ENCODE peak calls at places on chromosomes 7 and 10, in six cellular contexts. One of them, this sample, is unnamed. For H3K4me1 and H3K27me3, the result is how much of the 10 kb centered on the place peaks cover.

GRCh38 chr10:36118289-36118688 is 476.2 kb upstream of the FZD8 start:
- DNase-seq in DND-41: no peak
- DNase-seq in vagina: no peak
- DNase-seq in tibial artery: no peak
- DNase-seq in aorta: no peak
- DNase-seq in thoracic aorta: no peak
- DNase-seq in this sample: no peak

GRCh38 chr7:100034871-100035510 is 14.6 kb upstream of the ZSCAN21 start:
- DNase-seq in DND-41: no peak
- DNase-seq in vagina: no peak
- DNase-seq in tibial artery: no peak
- DNase-seq in aorta: no peak
- DNase-seq in thoracic aorta: no peak
- DNase-seq in this sample: no peak

GRCh38 chr10:80289451-80290287 is at the start of gene MAT1A:
- DNase-seq in DND-41: no peak
- DNase-seq in vagina: peak
- DNase-seq in tibial artery: no peak
- DNase-seq in aorta: no peak
- DNase-seq in thoracic aorta: no peak
- DNase-seq in this sample: no peak

GRCh38 chr7:36904802-36905201 is 180.5 kb upstream of the AOAH start:
- DNase-seq in DND-41: no peak
- DNase-seq in vagina: no peak
- DNase-seq in tibial artery: no peak
- DNase-seq in aorta: no peak
- DNase-seq in thoracic aorta: no peak
- DNase-seq in this sample: no peak

GRCh38 chr10:132618158-132618924 is 80.8 kb downstream of the INPP5A start:
- DNase-seq in DND-41: no peak
- DNase-seq in vagina: no peak
- DNase-seq in tibial artery: no peak
- DNase-seq in aorta: no peak
- DNase-seq in thoracic aorta: no peak
- DNase-seq in this sample: no peak

GRCh38 chr7:143434660-143435059 is 8.6 kb upstream of the TAS2R60 start:
- DNase-seq in DND-41: no peak
- DNase-seq in vagina: no peak
- DNase-seq in tibial artery: peak
- DNase-seq in aorta: peak
- DNase-seq in thoracic aorta: no peak
- DNase-seq in this sample: no peak

GRCh38 chr7:36712015-36712414 is 12.3 kb downstream of the AOAH start:
- DNase-seq in DND-41: no peak
- DNase-seq in vagina: no peak
- DNase-seq in tibial artery: no peak
- DNase-seq in aorta: no peak
- DNase-seq in thoracic aorta: no peak
- DNase-seq in this sample: no peak

GRCh38 chr10:8061274-8062211 is 7.1 kb downstream of the GATA3 start:
- DNase-seq in DND-41: peak
- DNase-seq in vagina: no peak
- DNase-seq in tibial artery: no peak
- DNase-seq in aorta: no peak
- DNase-seq in thoracic aorta: no peak
- DNase-seq in this sample: peak

GRCh38 chr7:72546586-72546985 is 134.4 kb upstream of the CALN1 start:
- DNase-seq in DND-41: no peak
- DNase-seq in vagina: no peak
- DNase-seq in tibial artery: no peak
- DNase-seq in aorta: no peak
- DNase-seq in thoracic aorta: no peak
- DNase-seq in this sample: no peak

GRCh38 chr7:149735779-149736477 is 37.5 kb downstream of the ZNF467 start:
- DNase-seq in DND-41: no peak
- DNase-seq in vagina: no peak
- DNase-seq in tibial artery: no peak
- DNase-seq in aorta: no peak
- DNase-seq in thoracic aorta: no peak
- DNase-seq in this sample: no peak

GRCh38 chr10:80589726-80590373 is 52.1 kb downstream of the SH2D4B start:
- DNase-seq in DND-41: no peak
- DNase-seq in vagina: no peak
- DNase-seq in tibial artery: no peak
- DNase-seq in aorta: no peak
- DNase-seq in thoracic aorta: no peak
- DNase-seq in this sample: no peak

GRCh38 chr10:96419351-96419750 is 60.5 kb upstream of the OPALIN start:
- DNase-seq in DND-41: no peak
- DNase-seq in vagina: no peak
- DNase-seq in tibial artery: no peak
- DNase-seq in aorta: no peak
- DNase-seq in thoracic aorta: no peak
- DNase-seq in this sample: no peak

GRCh38 chr7:55120501-55121198 is 101.8 kb downstream of the EGFR start:
- DNase-seq in DND-41: no peak
- DNase-seq in vagina: no peak
- DNase-seq in tibial artery: no peak
- DNase-seq in aorta: no peak
- DNase-seq in thoracic aorta: no peak
- DNase-seq in this sample: no peak

GRCh38 chr10:1274098-1274745 is 218.0 kb downstream of the WDR37 start:
- DNase-seq in DND-41: no peak
- DNase-seq in vagina: no peak
- DNase-seq in tibial artery: peak
- DNase-seq in aorta: no peak
- DNase-seq in thoracic aorta: no peak
- DNase-seq in this sample: no peak

GRCh38 chr10:98431016-98431415 is 15.7 kb downstream of the HPS1 start:
- DNase-seq in DND-41: no peak
- DNase-seq in vagina: no peak
- DNase-seq in tibial artery: no peak
- DNase-seq in aorta: no peak
- DNase-seq in thoracic aorta: no peak
- DNase-seq in this sample: no peak

GRCh38 chr7:4713183-4713784 is 31.2 kb downstream of the FOXK1 start:
- DNase-seq in DND-41: peak
- DNase-seq in vagina: no peak
- DNase-seq in tibial artery: no peak
- DNase-seq in aorta: no peak
- DNase-seq in thoracic aorta: no peak
- DNase-seq in this sample: no peak

GRCh38 chr7:25933921-25934320 is 218.1 kb upstream of the NFE2L3 start:
- DNase-seq in DND-41: no peak
- DNase-seq in vagina: no peak
- DNase-seq in tibial artery: no peak
- DNase-seq in aorta: no peak
- DNase-seq in thoracic aorta: no peak
- DNase-seq in this sample: no peak

GRCh38 chr7:136389933-136390332 is 412.8 kb upstream of the MTPN start:
- DNase-seq in DND-41: no peak
- DNase-seq in vagina: no peak
- DNase-seq in tibial artery: no peak
- DNase-seq in aorta: no peak
- DNase-seq in thoracic aorta: no peak
- DNase-seq in this sample: no peak

GRCh38 chr10:29849434-29849833 is 210.0 kb downstream of the JCAD start:
- DNase-seq in DND-41: peak
- DNase-seq in vagina: no peak
- DNase-seq in tibial artery: no peak
- DNase-seq in aorta: no peak
- DNase-seq in thoracic aorta: no peak
- DNase-seq in this sample: no peak

GRCh38 chr7:80916770-80917681 is 1.8 kb downstream of the SEMA3C start:
- DNase-seq in DND-41: no peak
- DNase-seq in vagina: no peak
- DNase-seq in tibial artery: no peak
- DNase-seq in aorta: no peak
- DNase-seq in thoracic aorta: no peak
- DNase-seq in this sample: no peak

GRCh38 chr7:104973909-104974415 is 40.0 kb upstream of the KMT2E start:
- DNase-seq in DND-41: no peak
- DNase-seq in vagina: no peak
- DNase-seq in tibial artery: no peak
- DNase-seq in aorta: no peak
- DNase-seq in thoracic aorta: no peak
- DNase-seq in this sample: no peak

GRCh38 chr7:45700556-45700955 is 126.4 kb downstream of the ADCY1 start:
- DNase-seq in DND-41: no peak
- DNase-seq in vagina: no peak
- DNase-seq in tibial artery: peak
- DNase-seq in aorta: no peak
- DNase-seq in thoracic aorta: no peak
- DNase-seq in this sample: no peak

GRCh38 chr10:17663450-17663849 is 19.5 kb downstream of the STAM start:
- DNase-seq in DND-41: no peak
- DNase-seq in vagina: no peak
- DNase-seq in tibial artery: no peak
- DNase-seq in aorta: no peak
- DNase-seq in thoracic aorta: no peak
- DNase-seq in this sample: no peak

GRCh38 chr10:27355918-27356573 is 115.4 kb upstream of the ACBD5 start:
- DNase-seq in DND-41: no peak
- DNase-seq in vagina: no peak
- DNase-seq in tibial artery: no peak
- DNase-seq in aorta: no peak
- DNase-seq in thoracic aorta: no peak
- DNase-seq in this sample: no peak

GRCh38 chr7:16278167-16278787 is 143.1 kb downstream of the CRPPA start:
- DNase-seq in DND-41: no peak
- DNase-seq in vagina: no peak
- DNase-seq in tibial artery: no peak
- DNase-seq in aorta: no peak
- DNase-seq in thoracic aorta: no peak
- DNase-seq in this sample: no peak

GRCh38 chr7:121084748-121085336 is 96.3 kb downstream of the CPED1 start:
- DNase-seq in DND-41: no peak
- DNase-seq in vagina: no peak
- DNase-seq in tibial artery: no peak
- DNase-seq in aorta: no peak
- DNase-seq in thoracic aorta: no peak
- DNase-seq in this sample: no peak

GRCh38 chr7:121083138-121083789 is 94.8 kb downstream of the CPED1 start:
- DNase-seq in DND-41: no peak
- DNase-seq in vagina: no peak
- DNase-seq in tibial artery: no peak
- DNase-seq in aorta: no peak
- DNase-seq in thoracic aorta: no peak
- DNase-seq in this sample: no peak

GRCh38 chr7:121085922-121086321 is 97.4 kb downstream of the CPED1 start:
- DNase-seq in DND-41: no peak
- DNase-seq in vagina: no peak
- DNase-seq in tibial artery: peak
- DNase-seq in aorta: no peak
- DNase-seq in thoracic aorta: no peak
- DNase-seq in this sample: no peak

GRCh38 chr7:121083790-121084251 is 95.3 kb downstream of the CPED1 start:
- DNase-seq in DND-41: no peak
- DNase-seq in vagina: no peak
- DNase-seq in tibial artery: no peak
- DNase-seq in aorta: no peak
- DNase-seq in thoracic aorta: no peak
- DNase-seq in this sample: no peak

GRCh38 chr7:121084256-121084655 is 95.7 kb downstream of the CPED1 start:
- DNase-seq in DND-41: no peak
- DNase-seq in vagina: no peak
- DNase-seq in tibial artery: no peak
- DNase-seq in aorta: no peak
- DNase-seq in thoracic aorta: no peak
- DNase-seq in this sample: no peak
- H3K4me1 ChIP-seq in DND-41: under half
- H3K4me1 ChIP-seq in vagina: under half
- H3K4me1 ChIP-seq in tibial artery: under half
- H3K4me1 ChIP-seq in aorta: under half
- H3K4me1 ChIP-seq in thoracic aorta: under half
- H3K4me1 ChIP-seq in this sample: under half

GRCh38 chr7:157462840-157463239 is 126.0 kb downstream of the DNAJB6 start:
- DNase-seq in DND-41: no peak
- DNase-seq in vagina: no peak
- DNase-seq in tibial artery: peak
- DNase-seq in aorta: peak
- DNase-seq in thoracic aorta: no peak
- DNase-seq in this sample: no peak
- H3K27me3 ChIP-seq in DND-41: under half
- H3K27me3 ChIP-seq in vagina: under half
- H3K27me3 ChIP-seq in tibial artery: half or more
- H3K27me3 ChIP-seq in aorta: under half
- H3K27me3 ChIP-seq in thoracic aorta: under half
- H3K27me3 ChIP-seq in this sample: under half

DNA sequence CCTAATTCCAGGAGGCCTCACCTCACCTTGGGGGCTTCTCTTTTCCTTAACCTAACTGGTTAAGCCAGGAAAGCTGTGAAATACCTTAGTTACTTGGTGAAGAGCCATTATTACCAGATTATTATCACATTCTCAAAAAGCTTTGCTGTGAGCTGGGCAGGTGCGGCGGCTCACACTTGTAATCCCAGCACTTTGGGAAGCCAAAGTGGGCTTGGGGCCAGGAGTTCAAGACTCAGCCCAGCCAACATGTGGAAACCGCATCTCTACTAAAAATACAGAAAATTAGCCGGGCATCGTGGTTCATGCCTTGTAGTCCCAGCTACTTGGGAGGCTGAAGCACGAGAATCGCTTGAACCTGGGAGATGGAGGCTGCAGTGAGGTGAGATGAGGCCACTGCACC is 102.4 kb upstream of the KLF6 start:
- DNase-seq in DND-41: no peak
- DNase-seq in vagina: peak
- DNase-seq in tibial artery: no peak
- DNase-seq in aorta: no peak
- DNase-seq in thoracic aorta: no peak
- DNase-seq in this sample: no peak
- H3K4me1 ChIP-seq in DND-41: under half
- H3K4me1 ChIP-seq in vagina: under half
- H3K4me1 ChIP-seq in tibial artery: under half
- H3K4me1 ChIP-seq in aorta: under half
- H3K4me1 ChIP-seq in thoracic aorta: under half
- H3K4me1 ChIP-seq in this sample: under half

GRCh38 chr10:101101488-101101887 is 29.6 kb upstream of the TLX1 start:
- DNase-seq in DND-41: no peak
- DNase-seq in vagina: no peak
- DNase-seq in tibial artery: no peak
- DNase-seq in aorta: no peak
- DNase-seq in thoracic aorta: no peak
- DNase-seq in this sample: no peak

GRCh38 chr10:101096378-101096777 is 34.6 kb downstream of the KAZALD1 start:
- DNase-seq in DND-41: no peak
- DNase-seq in vagina: no peak
- DNase-seq in tibial artery: no peak
- DNase-seq in aorta: no peak
- DNase-seq in thoracic aorta: no peak
- DNase-seq in this sample: no peak

GRCh38 chr10:101099901-101100300 is 31.2 kb upstream of the TLX1 start:
- DNase-seq in DND-41: no peak
- DNase-seq in vagina: no peak
- DNase-seq in tibial artery: no peak
- DNase-seq in aorta: no peak
- DNase-seq in thoracic aorta: no peak
- DNase-seq in this sample: no peak

GRCh38 chr10:101095550-101096213 is 33.9 kb downstream of the KAZALD1 start:
- DNase-seq in DND-41: peak
- DNase-seq in vagina: no peak
- DNase-seq in tibial artery: peak
- DNase-seq in aorta: peak
- DNase-seq in thoracic aorta: no peak
- DNase-seq in this sample: peak

GRCh38 chr10:101097881-101098280 is 33.2 kb upstream of the TLX1 start:
- DNase-seq in DND-41: no peak
- DNase-seq in vagina: no peak
- DNase-seq in tibial artery: no peak
- DNase-seq in aorta: no peak
- DNase-seq in thoracic aorta: no peak
- DNase-seq in this sample: no peak
- H3K27me3 ChIP-seq in DND-41: under half
- H3K27me3 ChIP-seq in vagina: under half
- H3K27me3 ChIP-seq in tibial artery: half or more
- H3K27me3 ChIP-seq in aorta: under half
- H3K27me3 ChIP-seq in thoracic aorta: under half
- H3K27me3 ChIP-seq in this sample: under half